ENCODE peak calls at places on chromosomes 4 and X, in four cellular contexts. One of them, this sample, is unnamed.

GRCh38 chr4:86011117-86011516 is 348.7 kb downstream of the MAPK10 start:
- DNase-seq in HCT116: no peak
- DNase-seq in H1: no peak
- DNase-seq in A549: no peak
- DNase-seq in this sample: peak

GRCh38 chr4:76325072-76325471 is 18.5 kb downstream of the STBD1 start:
- DNase-seq in HCT116: no peak
- DNase-seq in H1: no peak
- DNase-seq in A549: no peak
- DNase-seq in this sample: no peak

GRCh38 chr4:48960988-48961635 is 25.0 kb upstream of the CWH43 start:
- DNase-seq in HCT116: no peak
- DNase-seq in H1: no peak
- DNase-seq in A549: no peak
- DNase-seq in this sample: no peak

GRCh38 chr4:182575225-182575624 is 332.0 kb downstream of the TENM3 start:
- DNase-seq in HCT116: no peak
- DNase-seq in H1: no peak
- DNase-seq in A549: no peak
- DNase-seq in this sample: no peak

GRCh38 chr4:170887396-170887795 is 797.6 kb upstream of the AADAT start:
- DNase-seq in HCT116: no peak
- DNase-seq in H1: no peak
- DNase-seq in A549: no peak
- DNase-seq in this sample: no peak

GRCh38 chrX:129791961-129792570 is 12.3 kb downstream of the SASH3 start:
- DNase-seq in HCT116: no peak
- DNase-seq in H1: no peak
- DNase-seq in A549: no peak
- DNase-seq in this sample: no peak

GRCh38 chrX:148290041-148290440 is 210.4 kb upstream of the AFF2 start:
- DNase-seq in HCT116: no peak
- DNase-seq in H1: no peak
- DNase-seq in A549: no peak
- DNase-seq in this sample: no peak

GRCh38 chr4:1207157-1207470 is 34.7 kb upstream of the SPON2 start:
- DNase-seq in HCT116: no peak
- DNase-seq in H1: no peak
- DNase-seq in A549: no peak
- DNase-seq in this sample: no peak

GRCh38 chrX:104330966-104331365 is 76.2 kb upstream of the ESX1 start:
- DNase-seq in HCT116: no peak
- DNase-seq in H1: no peak
- DNase-seq in A549: no peak
- DNase-seq in this sample: peak

GRCh38 chr4:99915449-99915848 is 21.2 kb upstream of the LAMTOR3 start:
- DNase-seq in HCT116: no peak
- DNase-seq in H1: no peak
- DNase-seq in A549: no peak
- DNase-seq in this sample: peak

GRCh38 chr4:53937327-53937726 is 127.1 kb downstream of the CHIC2 start:
- DNase-seq in HCT116: no peak
- DNase-seq in H1: no peak
- DNase-seq in A549: no peak
- DNase-seq in this sample: no peak

GRCh38 chrX:153908219-153908875 is 3.9 kb downstream of the AVPR2 start:
- DNase-seq in HCT116: no peak
- DNase-seq in H1: no peak
- DNase-seq in A549: no peak
- DNase-seq in this sample: no peak

GRCh38 chr4:82223715-82224114 is 150.1 kb downstream of the HNRNPD start:
- DNase-seq in HCT116: no peak
- DNase-seq in H1: no peak
- DNase-seq in A549: no peak
- DNase-seq in this sample: no peak

GRCh38 chrX:133269168-133269567 is 51.0 kb upstream of the TFDP3 start:
- DNase-seq in HCT116: no peak
- DNase-seq in H1: no peak
- DNase-seq in A549: no peak
- DNase-seq in this sample: no peak

GRCh38 chrX:13721819-13722527 is 12.4 kb downstream of the TRAPPC2 start:
- DNase-seq in HCT116: no peak
- DNase-seq in H1: no peak
- DNase-seq in A549: no peak
- DNase-seq in this sample: peak

GRCh38 chrX:152020895-152021294 is 46.4 kb upstream of the GABRE start:
- DNase-seq in HCT116: no peak
- DNase-seq in H1: no peak
- DNase-seq in A549: no peak
- DNase-seq in this sample: no peak

GRCh38 chr4:6892190-6892908 is 17.3 kb upstream of the TBC1D14 start:
- DNase-seq in HCT116: no peak
- DNase-seq in H1: no peak
- DNase-seq in A549: peak
- DNase-seq in this sample: peak

GRCh38 chr4:139770361-139770760 is 104.7 kb downstream of the MGST2 start:
- DNase-seq in HCT116: no peak
- DNase-seq in H1: no peak
- DNase-seq in A549: no peak
- DNase-seq in this sample: no peak

GRCh38 chr4:151218343-151218742 is 58.6 kb upstream of the PRSS48 start:
- DNase-seq in HCT116: no peak
- DNase-seq in H1: no peak
- DNase-seq in A549: no peak
- DNase-seq in this sample: peak

GRCh38 chr4:148007303-148007702 is 275.4 kb downstream of the ARHGAP10 start:
- DNase-seq in HCT116: peak
- DNase-seq in H1: no peak
- DNase-seq in A549: peak
- DNase-seq in this sample: peak

GRCh38 chrX:40097101-40097491 is 662 bp downstream of the BCOR start:
- DNase-seq in HCT116: no peak
- DNase-seq in H1: no peak
- DNase-seq in A549: peak
- DNase-seq in this sample: no peak

GRCh38 chrX:69155786-69156520 is 9.3 kb downstream of the PJA1 start:
- DNase-seq in HCT116: no peak
- DNase-seq in H1: no peak
- DNase-seq in A549: no peak
- DNase-seq in this sample: no peak

GRCh38 chr4:154491731-154492249 is at the start of gene DCHS2:
- DNase-seq in HCT116: no peak
- DNase-seq in H1: no peak
- DNase-seq in A549: peak
- DNase-seq in this sample: no peak

GRCh38 chr4:40316782-40317635 is 18.1 kb upstream of the CHRNA9 start:
- DNase-seq in HCT116: peak
- DNase-seq in H1: peak
- DNase-seq in A549: no peak
- DNase-seq in this sample: peak

GRCh38 chrX:124256209-124256608 is 76.3 kb upstream of the TEX13D start:
- DNase-seq in HCT116: no peak
- DNase-seq in H1: no peak
- DNase-seq in A549: no peak
- DNase-seq in this sample: peak

GRCh38 chr4:69689530-69690111 is 36.6 kb upstream of the UGT2A1 start:
- DNase-seq in HCT116: peak
- DNase-seq in H1: no peak
- DNase-seq in A549: no peak
- DNase-seq in this sample: peak

GRCh38 chrX:21798677-21799219 is 40.7 kb upstream of the MBTPS2 start:
- DNase-seq in HCT116: peak
- DNase-seq in H1: no peak
- DNase-seq in A549: peak
- DNase-seq in this sample: peak

GRCh38 chr4:15913631-15913970 is 24.9 kb downstream of the FGFBP1 start:
- DNase-seq in HCT116: peak
- DNase-seq in H1: no peak
- DNase-seq in A549: peak
- DNase-seq in this sample: peak

GRCh38 chr4:155353923-155354540 is 22.7 kb downstream of the MAP9 start:
- DNase-seq in HCT116: peak
- DNase-seq in H1: no peak
- DNase-seq in A549: peak
- DNase-seq in this sample: peak

GRCh38 chr4:118278473-118279274 is 74.1 kb downstream of the PRSS12 start:
- DNase-seq in HCT116: peak
- DNase-seq in H1: peak
- DNase-seq in A549: peak
- DNase-seq in this sample: peak

GRCh38 chr4:151676301-151676700 is 84.5 kb downstream of the GATB start:
- DNase-seq in HCT116: peak
- DNase-seq in H1: no peak
- DNase-seq in A549: no peak
- DNase-seq in this sample: peak

GRCh38 chr4:142475663-142476062 is 370.4 kb downstream of the INPP4B start:
- DNase-seq in HCT116: no peak
- DNase-seq in H1: no peak
- DNase-seq in A549: no peak
- DNase-seq in this sample: peak

GRCh38 chr4:135731681-135732080 is 1530.1 kb upstream of the PABPC4L start:
- DNase-seq in HCT116: no peak
- DNase-seq in H1: no peak
- DNase-seq in A549: no peak
- DNase-seq in this sample: no peak

GRCh38 chr4:165208741-165209388 is 1.5 kb downstream of the KLHL2 start:
- DNase-seq in HCT116: no peak
- DNase-seq in H1: no peak
- DNase-seq in A549: no peak
- DNase-seq in this sample: no peak

GRCh38 chr4:165209796-165210195 is 2.4 kb downstream of the KLHL2 start:
- DNase-seq in HCT116: no peak
- DNase-seq in H1: no peak
- DNase-seq in A549: no peak
- DNase-seq in this sample: no peak

GRCh38 chr4:165207016-165207430 is 338 bp upstream of the KLHL2 start:
- DNase-seq in HCT116: no peak
- DNase-seq in H1: no peak
- DNase-seq in A549: peak
- DNase-seq in this sample: peak

GRCh38 chr4:165208322-165208652 is 926 bp downstream of the KLHL2 start:
- DNase-seq in HCT116: no peak
- DNase-seq in H1: no peak
- DNase-seq in A549: no peak
- DNase-seq in this sample: no peak

DNA sequence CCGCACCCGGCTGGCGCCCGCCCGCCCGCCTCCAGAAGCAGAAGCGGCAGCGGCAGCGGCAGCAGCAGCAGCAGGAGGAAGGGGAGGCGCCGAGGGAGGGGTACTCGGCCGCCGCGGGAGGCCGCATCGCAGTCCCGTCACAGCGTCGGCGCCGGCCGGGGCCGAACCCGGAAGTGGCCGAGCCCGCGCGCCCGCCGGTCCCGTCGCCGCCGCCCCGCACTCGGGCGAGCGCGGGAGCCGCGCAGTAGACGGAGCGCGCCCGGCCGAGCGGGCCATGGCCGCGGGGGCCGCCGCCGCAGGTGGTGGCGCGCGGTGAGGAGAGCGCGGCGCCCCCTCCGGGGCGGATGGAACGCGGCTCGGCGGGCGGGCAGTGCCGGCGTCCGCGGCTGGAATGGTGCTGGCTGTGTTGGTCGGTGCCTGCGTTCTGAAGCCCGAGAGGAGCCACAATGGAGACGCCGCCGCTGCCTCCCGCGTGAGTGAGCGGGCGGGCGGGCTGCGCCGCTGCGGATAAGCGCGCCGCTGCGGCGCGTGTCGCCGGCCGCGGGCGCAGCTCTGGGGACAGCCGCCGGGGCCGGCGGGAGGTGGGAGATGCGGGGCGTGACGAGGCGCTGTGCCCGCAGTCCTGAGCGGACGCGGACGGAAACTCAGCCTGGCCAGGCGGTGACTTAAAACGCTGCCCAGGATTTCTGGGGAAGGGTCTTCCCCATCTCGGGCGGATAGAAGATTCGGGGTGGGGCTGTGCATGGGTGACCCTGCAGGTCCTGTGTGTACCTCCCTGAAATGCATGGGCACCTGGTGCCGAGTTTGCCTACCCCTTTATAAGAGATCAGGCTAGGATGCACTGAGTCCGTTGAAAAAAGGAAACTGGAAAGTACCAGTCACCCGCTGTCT is at the start of gene KLHL2:
- DNase-seq in HCT116: no peak
- DNase-seq in H1: no peak
- DNase-seq in A549: peak
- DNase-seq in this sample: peak
- TF ChIP-seq CEBPB in HCT116: no peak
- TF ChIP-seq CEBPB in H1: no peak
- TF ChIP-seq CEBPB in A549: no peak
- TF ChIP-seq CEBPB in this sample: no peak

GRCh38 chr4:24226018-24226417 is 336.2 kb upstream of the PPARGC1A start:
- DNase-seq in HCT116: no peak
- DNase-seq in H1: no peak
- DNase-seq in A549: no peak
- DNase-seq in this sample: peak
- TF ChIP-seq CEBPB in HCT116: no peak
- TF ChIP-seq CEBPB in H1: no peak
- TF ChIP-seq CEBPB in A549: no peak
- TF ChIP-seq CEBPB in this sample: no peak

DNA sequence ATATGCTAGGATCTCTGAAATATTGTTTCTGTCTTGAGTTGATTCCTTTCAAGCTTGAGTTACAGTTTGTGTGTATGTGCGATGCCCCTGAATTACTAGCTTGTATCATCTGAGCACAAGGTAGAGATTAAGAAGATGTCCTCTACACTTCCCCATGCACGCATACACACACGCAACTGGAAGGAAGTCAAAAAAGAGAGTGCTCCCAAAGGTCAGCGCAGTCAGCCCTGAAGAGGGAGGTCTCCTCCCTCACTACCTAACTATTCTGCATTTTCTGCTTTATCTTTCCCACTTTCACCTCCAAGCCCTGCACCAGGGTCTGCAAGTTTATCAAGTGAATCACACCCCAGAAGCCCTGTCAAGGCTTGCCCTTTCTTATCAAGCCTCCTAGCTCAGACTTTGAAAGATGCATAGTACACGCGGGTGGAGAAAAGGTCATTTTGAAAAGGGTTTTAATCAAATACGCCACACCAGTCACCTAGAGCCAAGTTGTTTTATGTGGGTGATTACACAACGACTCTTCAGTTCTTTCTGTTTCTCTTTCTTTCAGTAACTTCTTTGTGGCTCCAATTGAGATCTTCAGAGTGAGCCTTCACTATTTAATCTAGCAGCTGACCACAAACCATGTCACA is 127.7 kb downstream of the ASB9 start:
- DNase-seq in HCT116: no peak
- DNase-seq in H1: no peak
- DNase-seq in A549: no peak
- DNase-seq in this sample: no peak
- TF ChIP-seq CEBPB in HCT116: no peak
- TF ChIP-seq CEBPB in H1: no peak
- TF ChIP-seq CEBPB in A549: no peak
- TF ChIP-seq CEBPB in this sample: no peak

DNA sequence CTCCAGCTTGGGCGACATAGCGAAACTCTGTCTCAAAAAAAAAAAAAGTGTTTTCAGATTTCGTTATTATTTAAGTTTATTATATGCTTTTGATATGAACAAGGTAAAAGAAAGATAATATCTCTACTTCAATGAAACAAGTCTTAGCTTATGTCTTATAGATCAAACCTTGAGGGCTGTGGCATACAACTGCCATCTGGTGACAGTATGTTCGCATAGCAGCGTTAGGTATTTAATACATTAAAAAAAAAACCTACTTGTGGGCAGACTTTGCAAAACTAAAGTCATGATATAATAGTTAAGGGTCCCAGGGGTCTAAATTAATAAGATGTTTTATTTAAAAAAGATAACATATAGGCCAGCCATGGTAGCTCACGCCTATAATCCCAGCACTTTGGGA is 161.2 kb upstream of the AMOT start:
- DNase-seq in HCT116: no peak
- DNase-seq in H1: no peak
- DNase-seq in A549: no peak
- DNase-seq in this sample: no peak
- TF ChIP-seq CEBPB in HCT116: no peak
- TF ChIP-seq CEBPB in H1: no peak
- TF ChIP-seq CEBPB in A549: no peak
- TF ChIP-seq CEBPB in this sample: no peak

This sample was measured in IMR-90.